ENCODE peak calls at places on chromosomes 3 and 15, in four cellular contexts. X is WTC11, D is A549, C is HepG2. M is an unnamed sample.

GRCh38 chr3:31009881-31010280 is 115.4 kb upstream of the GADL1 start:
- DNase-seq in X (no peak), D (no peak), C (peak), M (no peak)

GRCh38 chr15:87849181-87849580 is 407.4 kb downstream of the NTRK3 start:
- DNase-seq in X (no peak), D (no peak), C (no peak), M (no peak)

GRCh38 chr15:71276355-71276665 is 161.0 kb downstream of the THSD4 start:
- DNase-seq in X (no peak), D (no peak), C (no peak), M (no peak)

GRCh38 chr15:90161946-90162345 is 39.2 kb upstream of the SEMA4B start:
- DNase-seq in X (no peak), D (peak), C (no peak), M (no peak)

GRCh38 chr3:24242012-24242698 is 252.5 kb downstream of the THRB start:
- DNase-seq in X (no peak), D (peak), C (no peak), M (no peak)

GRCh38 chr3:18344306-18345014 is 80.7 kb downstream of the SATB1 start:
- DNase-seq in X (no peak), D (no peak), C (no peak), M (no peak)

GRCh38 chr3:188486126-188486525 is 332.2 kb downstream of the LPP start:
- DNase-seq in X (no peak), D (no peak), C (no peak), M (no peak)

GRCh38 chr3:195227871-195228270 is 43.1 kb downstream of the XXYLT1 start:
- DNase-seq in X (no peak), D (no peak), C (no peak), M (no peak)

GRCh38 chr3:131729561-131729960 is 226.8 kb upstream of the MRPL3 start:
- DNase-seq in X (no peak), D (no peak), C (no peak), M (no peak)

GRCh38 chr3:20396335-20396734 is 210.3 kb upstream of the SGO1 start:
- DNase-seq in X (no peak), D (no peak), C (no peak), M (no peak)

GRCh38 chr3:115275897-115276296 is 128.8 kb upstream of the ZBTB20 start:
- DNase-seq in X (no peak), D (no peak), C (no peak), M (no peak)

GRCh38 chr3:115627180-115628074 is 4.1 kb downstream of the GAP43 start:
- DNase-seq in X (no peak), D (no peak), C (no peak), M (no peak)

GRCh38 chr3:127037021-127037400 is 54.1 kb downstream of the PLXNA1 start:
- DNase-seq in X (no peak), D (no peak), C (no peak), M (no peak)

GRCh38 chr3:160810360-160810759 is 54.3 kb downstream of the PPM1L start:
- DNase-seq in X (no peak), D (no peak), C (no peak), M (no peak)

GRCh38 chr3:73409405-73409804 is 215.3 kb downstream of the PDZRN3 start:
- DNase-seq in X (no peak), D (no peak), C (no peak), M (no peak)

GRCh38 chr3:191141728-191142127 is 57.3 kb upstream of the OSTN start:
- DNase-seq in X (no peak), D (peak), C (no peak), M (no peak)

GRCh38 chr3:73101916-73102315 is 40.5 kb downstream of the EBLN2 start:
- DNase-seq in X (no peak), D (no peak), C (peak), M (no peak)

GRCh38 chr15:31503256-31503655 is 176.6 kb downstream of the KLF13 start:
- DNase-seq in X (no peak), D (no peak), C (no peak), M (no peak)

GRCh38 chr15:60614028-60614427 is 135.1 kb upstream of the ICE2 start:
- DNase-seq in X (no peak), D (no peak), C (no peak), M (no peak)

GRCh38 chr3:192915306-192915705 is 2.4 kb downstream of the MB21D2 start:
- DNase-seq in X (peak), D (peak), C (peak), M (no peak)

GRCh38 chr3:197353867-197354180 is 55.4 kb upstream of the DLG1 start:
- DNase-seq in X (no peak), D (no peak), C (no peak), M (no peak)

GRCh38 chr3:141379250-141379872 is 11.1 kb downstream of the ZBTB38 start:
- DNase-seq in X (no peak), D (no peak), C (no peak), M (no peak)

GRCh38 chr15:60649845-60650548 is 171.1 kb upstream of the ICE2 start:
- DNase-seq in X (peak), D (no peak), C (peak), M (no peak)

GRCh38 chr3:13296662-13297061 is 123.5 kb downstream of the NUP210 start:
- DNase-seq in X (no peak), D (no peak), C (no peak), M (no peak)

GRCh38 chr15:99707481-99708270 is 25.6 kb downstream of the LYSMD4 start:
- DNase-seq in X (no peak), D (no peak), C (no peak), M (no peak)

GRCh38 chr15:89363133-89363532 is 28.5 kb upstream of the POLG start:
- DNase-seq in X (no peak), D (no peak), C (no peak), M (no peak)

GRCh38 chr3:101687142-101687931 is 819 bp upstream of the RPL24 start:
- DNase-seq in X (no peak), D (peak), C (no peak), M (no peak)

GRCh38 chr3:142445816-142446254 is 2.0 kb downstream of the XRN1 start:
- DNase-seq in X (no peak), D (no peak), C (peak), M (peak)

GRCh38 chr15:89433686-89434085 is 62.7 kb downstream of the RHCG start:
- DNase-seq in X (no peak), D (no peak), C (no peak), M (no peak)

GRCh38 chr15:33064878-33065277 is 129.6 kb downstream of the FMN1 start:
- DNase-seq in X (no peak), D (no peak), C (no peak), M (no peak)

GRCh38 chr3:99373088-99373875 is 265.1 kb upstream of the COL8A1 start:
- DNase-seq in X (no peak), D (no peak), C (no peak), M (no peak)

GRCh38 chr3:94115482-94115881 is 52.6 kb downstream of the NSUN3 start:
- DNase-seq in X (no peak), D (peak), C (no peak), M (no peak)

GRCh38 chr3:43425829-43426228 is 139.5 kb downstream of the SNRK start:
- DNase-seq in X (no peak), D (no peak), C (no peak), M (no peak)

GRCh38 chr3:56825579-56826438 is 24.1 kb upstream of the ARHGEF3 start:
- DNase-seq in X (no peak), D (no peak), C (no peak), M (no peak)

GRCh38 chr15:99873451-99873850 is 140.2 kb upstream of the LYSMD4 start:
- DNase-seq in X (no peak), D (no peak), C (no peak), M (no peak)

GRCh38 chr3:128360705-128361271 is 105.9 kb downstream of the DNAJB8 start:
- DNase-seq in X (no peak), D (no peak), C (peak), M (no peak)
- TF ChIP-seq NR3C1 in X (no peak), D (no peak), C (no peak), M (no peak)

GRCh38 chr3:165210132-165210531 is 13.9 kb upstream of the SLITRK3 start:
- DNase-seq in X (no peak), D (no peak), C (peak), M (no peak)

GRCh38 chr3:165212580-165212979 is 16.4 kb upstream of the SLITRK3 start:
- DNase-seq in X (no peak), D (no peak), C (peak), M (no peak)

GRCh38 chr3:165206454-165207266 is 10.5 kb upstream of the SLITRK3 start:
- DNase-seq in X (peak), D (peak), C (peak), M (peak)

GRCh38 chr3:165210727-165211126 is 14.5 kb upstream of the SLITRK3 start:
- DNase-seq in X (no peak), D (no peak), C (no peak), M (no peak)

DNA sequence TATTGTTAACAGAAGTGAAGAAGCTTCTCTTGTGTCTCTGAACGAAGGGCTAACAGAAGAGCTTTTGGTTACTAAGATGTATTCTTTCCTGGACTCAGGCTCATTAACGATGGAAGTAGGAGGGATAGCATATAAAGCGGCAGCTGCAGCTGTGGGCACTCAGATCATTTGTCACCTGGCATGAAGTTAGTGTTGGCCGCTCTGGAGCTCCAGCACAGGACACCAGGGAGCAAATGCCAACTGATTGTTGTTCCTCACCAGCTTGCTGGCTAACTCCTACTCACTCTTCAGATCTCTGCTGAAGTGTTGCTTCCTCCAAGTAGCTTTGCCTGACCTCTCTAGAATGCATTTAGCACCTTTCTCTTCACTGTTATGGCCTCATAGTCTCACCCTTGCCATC is 15.6 kb upstream of the SLITRK3 start:
- DNase-seq in X (no peak), D (no peak), C (no peak), M (no peak)
- TF ChIP-seq USF2 in X (no peak), D (no peak), C (no peak), M (no peak)

GRCh38 chr3:123449092-123449985 is 449 bp upstream of the ADCY5 start:
- DNase-seq in X (peak), D (peak), C (no peak), M (peak)
- TF ChIP-seq NR3C1 in X (no peak), D (no peak), C (no peak), M (no peak)

GRCh38 chr3:151788401-151788800 is 25.5 kb upstream of the AADAC start:
- DNase-seq in X (no peak), D (no peak), C (no peak), M (no peak)

GRCh38 chr3:151787626-151788025 is 26.3 kb upstream of the AADAC start:
- DNase-seq in X (no peak), D (no peak), C (no peak), M (no peak)

GRCh38 chr3:151792411-151792810 is 21.5 kb upstream of the AADAC start:
- DNase-seq in X (no peak), D (peak), C (no peak), M (no peak)

GRCh38 chr3:151794080-151794479 is 19.8 kb upstream of the AADAC start:
- DNase-seq in X (no peak), D (no peak), C (no peak), M (no peak)

DNA sequence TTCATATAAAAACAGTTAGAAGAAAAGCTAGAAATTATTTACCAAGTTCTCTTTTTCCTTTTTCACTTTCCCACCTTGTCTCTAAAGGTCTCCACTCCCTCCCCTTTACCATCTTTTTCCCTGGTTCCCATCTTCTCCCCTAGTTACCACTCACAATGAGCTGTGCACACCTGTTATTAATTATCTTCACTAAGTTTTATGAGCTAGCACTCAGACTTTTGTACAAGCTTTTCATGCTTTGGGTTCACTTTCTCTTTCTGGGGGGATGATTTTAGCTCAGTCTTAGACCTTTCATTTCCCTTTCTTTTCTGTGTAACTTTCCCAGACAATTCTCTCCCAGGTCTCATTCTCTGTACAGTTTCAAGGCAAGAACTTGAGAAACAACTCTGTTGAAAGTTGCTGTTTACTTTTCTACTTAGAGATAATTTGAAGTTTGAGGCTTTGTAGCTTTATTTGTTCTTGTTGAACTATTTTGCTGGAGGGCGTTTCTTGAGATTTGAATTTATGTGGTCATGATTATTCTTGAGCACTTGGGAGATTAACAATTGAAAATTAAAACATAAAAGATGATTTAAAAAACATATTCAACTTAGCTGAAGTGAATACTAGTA is 24.0 kb upstream of the AADAC start:
- DNase-seq in X (no peak), D (no peak), C (peak), M (no peak)
- TF ChIP-seq USF2 in X (no peak), D (no peak), C (no peak), M (no peak)

GRCh38 chr3:164459526-164460151 is 618.7 kb downstream of the SI start:
- DNase-seq in X (no peak), D (no peak), C (no peak), M (no peak)
- TF ChIP-seq NR3C1 in X (no peak), D (no peak), C (no peak), M (no peak)

GRCh38 chr3:88137836-88138235 is 11.9 kb upstream of the C3orf38 start:
- DNase-seq in X (no peak), D (no peak), C (no peak), M (no peak)

GRCh38 chr3:88141458-88142083 is 8.2 kb upstream of the C3orf38 start:
- DNase-seq in X (no peak), D (no peak), C (no peak), M (no peak)

DNA sequence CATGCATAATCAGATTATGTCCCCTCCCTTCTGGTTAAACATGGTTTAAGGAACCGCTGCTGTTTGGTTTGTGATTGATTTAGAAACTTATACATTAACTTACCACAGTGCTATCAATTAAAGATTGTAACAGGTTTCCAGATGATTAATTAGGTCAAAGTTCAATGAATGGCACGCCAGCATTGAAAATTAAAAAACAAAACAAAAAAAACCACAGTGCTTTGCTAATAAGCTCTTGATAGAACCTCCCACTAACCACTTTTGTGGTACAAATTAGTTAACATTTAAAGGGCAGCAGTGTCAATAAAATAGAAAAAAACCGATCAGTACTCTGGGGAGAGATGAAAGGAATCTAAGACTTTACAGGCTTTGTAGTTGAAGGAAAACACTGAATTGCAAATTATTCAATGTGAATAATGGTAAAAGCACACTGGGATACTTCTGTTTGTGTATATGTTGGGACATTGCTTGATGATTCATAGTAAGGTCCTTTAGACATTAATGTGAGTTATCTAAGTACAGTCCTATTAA is 7.6 kb upstream of the C3orf38 start:
- DNase-seq in X (no peak), D (no peak), C (no peak), M (no peak)
- TF ChIP-seq USF2 in X (no peak), D (no peak), C (no peak), M (no peak)

GRCh38 chr3:133463441-133463860 is 63.6 kb downstream of the BFSP2 start:
- DNase-seq in X (no peak), D (no peak), C (no peak), M (no peak)
- TF ChIP-seq NR3C1 in X (no peak), D (no peak), C (no peak), M (no peak)

DNA sequence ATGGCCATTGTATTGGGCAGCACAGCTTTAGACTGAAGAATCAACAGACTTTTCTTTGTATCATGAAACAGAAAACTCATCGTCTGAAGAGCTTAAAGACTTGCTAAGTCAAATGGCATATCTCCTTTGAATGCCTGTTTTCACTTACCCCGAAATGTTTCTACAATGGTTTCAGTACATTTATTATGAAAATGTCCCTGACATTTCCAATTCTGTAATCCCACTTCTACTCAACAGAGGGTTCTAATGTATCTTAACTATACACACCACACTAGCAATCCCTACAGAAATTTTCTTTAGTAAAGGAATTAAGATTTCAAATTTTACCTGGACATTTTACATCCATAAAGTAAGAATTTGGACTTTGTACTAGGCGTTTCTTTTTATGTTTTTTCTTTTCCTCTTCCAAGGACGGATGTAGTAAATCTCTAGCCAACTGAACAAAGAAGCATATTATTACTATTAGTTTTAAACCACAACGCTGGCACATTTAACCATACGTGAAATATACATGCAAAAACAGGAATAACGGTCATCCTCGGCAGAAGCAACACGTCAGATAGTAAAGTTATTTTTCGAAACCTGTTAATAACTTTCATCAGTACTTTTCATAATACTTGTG is 1.1 kb downstream of the RPS27L start:
- DNase-seq in X (no peak), D (no peak), C (no peak), M (no peak)
- TF ChIP-seq USF2 in X (no peak), D (no peak), C (no peak), M (no peak)

GRCh38 chr15:68807249-68807648 is 13.4 kb downstream of the ANP32A start:
- DNase-seq in X (no peak), D (no peak), C (no peak), M (peak)

GRCh38 chr15:68806220-68807105 is 14.2 kb downstream of the ANP32A start:
- DNase-seq in X (no peak), D (no peak), C (no peak), M (no peak)

GRCh38 chr15:68809517-68809916 is 11.2 kb downstream of the ANP32A start:
- DNase-seq in X (no peak), D (no peak), C (no peak), M (no peak)

GRCh38 chr15:68808091-68808490 is 12.6 kb downstream of the ANP32A start:
- DNase-seq in X (no peak), D (no peak), C (no peak), M (no peak)

GRCh38 chr15:68808770-68809169 is 11.9 kb downstream of the ANP32A start:
- DNase-seq in X (no peak), D (no peak), C (no peak), M (no peak)
- TF ChIP-seq NR3C1 in X (no peak), D (no peak), C (no peak), M (no peak)